ENCODE peak calls at places on chromosomes 6 and 20, in seven cellular contexts. X is dorsolateral prefrontal cortex, O is aorta, G is lower leg skin, C is PC-3, Q is astrocyte of the spinal cord, I is AG10803. N is an unnamed sample.
A peak's percentile ranks its signal among the peaks of the same experiment; 100 is the strongest.

GRCh38 chr20:4009305-4009704 is 6.1 kb downstream of the RNF24 start:
- DNase-seq in O (no peak), X (no peak), C (no peak), I (no peak), G (no peak), Q (no peak), N (no peak)

GRCh38 chr6:1767481-1768246 is 157.9 kb downstream of the FOXC1 start:
- DNase-seq in O (no peak), X (no peak), C (peak; percentile 68), I (peak; percentile 85), G (peak; percentile 54), Q (no peak), N (peak; percentile 75)

GRCh38 chr20:4613718-4614620 is 107.7 kb upstream of the PRND start:
- DNase-seq in I (peak; percentile 68), C (peak; percentile 79), G (peak; percentile 60), O (peak; percentile 69), X (peak; percentile 71), Q (peak; percentile 73), N (no peak)

GRCh38 chr6:46370622-46371021 is 120.6 kb downstream of the RCAN2 start:
- DNase-seq in G (no peak), Q (no peak), O (no peak), I (no peak), X (no peak), C (peak; percentile 11), N (no peak)

GRCh38 chr6:118917550-118918321 is 17.2 kb downstream of the MCM9 start:
- DNase-seq in I (no peak), G (no peak), C (no peak), O (no peak), Q (no peak), X (no peak), N (no peak)

GRCh38 chr6:68653074-68653705 is 18.1 kb downstream of the ADGRB3 start:
- DNase-seq in C (no peak), I (no peak), G (no peak), Q (no peak), O (no peak), X (no peak), N (no peak)

GRCh38 chr6:43101497-43101896 is 25.4 kb downstream of the PTK7 start:
- DNase-seq in C (no peak), I (peak; percentile 58), Q (no peak), G (no peak), X (no peak), O (no peak), N (no peak)

GRCh38 chr6:9139762-9140161 is 704.4 kb upstream of the SLC35B3 start:
- DNase-seq in O (no peak), I (peak; percentile 81), G (no peak), X (no peak), C (peak; percentile 91), Q (peak; percentile 58), N (no peak)

GRCh38 chr6:91812596-91813274 is 1225.9 kb upstream of the MAP3K7 start:
- DNase-seq in X (no peak), Q (no peak), G (no peak), I (no peak), O (no peak), C (no peak), N (no peak)

GRCh38 chr20:62815066-62815991 is 1.5 kb upstream of the COL9A3 start:
- DNase-seq in O (no peak), I (no peak), G (no peak), C (peak; percentile 69), Q (no peak), X (no peak), N (no peak)

GRCh38 chr20:13221673-13222318 is 722 bp downstream of the ISM1 start:
- DNase-seq in O (peak; percentile 58), X (no peak), I (peak; percentile 51), G (no peak), Q (peak; percentile 63), C (peak; percentile 67), N (peak; percentile 72)

GRCh38 chr20:36756482-36756881 is 10.6 kb upstream of the NDRG3 start:
- DNase-seq in Q (no peak), I (no peak), X (no peak), G (no peak), O (no peak), C (no peak), N (no peak)

GRCh38 chr6:13273931-13274706 is 54.2 kb downstream of the TBC1D7 start:
- DNase-seq in X (no peak), C (no peak), Q (no peak), I (no peak), O (peak; percentile 73), G (peak; percentile 28), N (peak; percentile 38)

GRCh38 chr20:48459729-48460395 is 367.9 kb downstream of the PREX1 start:
- DNase-seq in O (no peak), X (no peak), Q (no peak), C (no peak), I (no peak), G (no peak), N (peak; percentile 34)

GRCh38 chr6:21102624-21103023 is 490.9 kb upstream of the SOX4 start:
- DNase-seq in O (no peak), C (peak; percentile 9), X (no peak), Q (no peak), G (no peak), I (no peak), N (no peak)

GRCh38 chr6:33091957-33092356 is 16.2 kb downstream of the HLA-DPB1 start:
- DNase-seq in X (no peak), I (no peak), G (no peak), O (peak; percentile 63), C (peak; percentile 9), Q (no peak), N (no peak)

GRCh38 chr20:15036938-15037337 is 699.5 kb upstream of the FLRT3 start:
- DNase-seq in O (no peak), X (no peak), C (no peak), G (no peak), I (no peak), Q (no peak), N (no peak)

GRCh38 chr6:28587011-28587745 is 61.5 kb downstream of the GPX5 start:
- DNase-seq in X (no peak), G (no peak), Q (peak; percentile 61), C (peak; percentile 85), O (no peak), I (no peak), N (no peak)

GRCh38 chr6:28586273-28586672 is 60.6 kb downstream of the GPX5 start:
- DNase-seq in I (no peak), G (no peak), X (no peak), Q (no peak), O (no peak), C (peak; percentile 45), N (no peak)

GRCh38 chr6:28587746-28588075 is 62.0 kb downstream of the GPX5 start:
- DNase-seq in X (no peak), O (no peak), C (no peak), I (no peak), G (no peak), Q (no peak), N (no peak)

GRCh38 chr6:28589952-28590340 is 64.3 kb downstream of the GPX5 start:
- DNase-seq in X (no peak), G (no peak), Q (no peak), I (no peak), C (no peak), O (no peak), N (no peak)

DNA sequence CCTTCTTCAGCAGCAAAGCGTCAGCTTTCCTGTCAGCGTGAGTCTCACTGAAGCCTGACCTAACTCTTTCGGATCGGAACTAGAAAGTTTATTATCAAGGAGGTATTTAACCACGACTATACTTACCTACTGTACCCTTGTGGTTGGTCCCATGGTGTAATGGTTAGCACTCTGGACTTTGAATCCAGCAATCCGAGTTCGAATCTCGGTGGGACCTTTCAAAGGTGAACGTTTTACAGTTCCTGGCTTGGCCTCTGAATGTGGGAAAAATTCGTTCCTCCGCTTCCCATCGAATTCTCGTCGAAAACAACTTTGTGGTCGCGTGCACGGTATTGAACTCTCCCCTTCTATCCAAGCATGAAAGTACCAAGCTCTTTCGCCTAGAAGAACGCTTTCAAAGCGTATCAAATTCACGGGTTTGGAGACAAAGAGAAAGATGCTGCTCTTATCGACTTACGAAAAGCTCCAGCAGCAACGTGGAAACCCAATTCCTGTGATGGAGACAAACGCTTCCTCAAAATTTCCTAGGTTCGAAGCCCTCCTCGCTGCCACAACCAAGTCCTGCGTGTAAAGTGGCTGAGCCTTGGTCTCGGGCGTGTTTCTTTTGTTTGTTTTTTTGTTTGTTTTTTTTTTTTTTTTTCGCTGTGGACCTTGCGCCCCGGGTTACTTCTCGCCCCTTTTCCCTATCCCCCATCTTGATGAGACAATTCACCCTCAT is 63.7 kb downstream of the GPX5 start:
- DNase-seq in G (no peak), I (peak; percentile 88), X (no peak), O (no peak), C (peak; percentile 23), Q (peak; percentile 93), N (no peak)
- H3K4me3 ChIP-seq in G (no peak overlapping the region), I (peak overlapping the region; percentile 29), X (peak overlapping the region; percentile 19), O (no peak overlapping the region), C (no peak overlapping the region), Q (peak overlapping the region; percentile 41), N (peak overlapping the region; percentile 9)

GRCh38 chr20:22762576-22763256 is 178.3 kb upstream of the FOXA2 start:
- DNase-seq in X (no peak), C (no peak), G (peak; percentile 39), O (no peak), I (no peak), Q (no peak), N (no peak)
- H3K4me3 ChIP-seq in X (no peak overlapping the region), C (no peak overlapping the region), G (no peak overlapping the region), O (no peak overlapping the region), I (no peak overlapping the region), Q (no peak overlapping the region), N (peak overlapping the region; percentile 42)

DNA sequence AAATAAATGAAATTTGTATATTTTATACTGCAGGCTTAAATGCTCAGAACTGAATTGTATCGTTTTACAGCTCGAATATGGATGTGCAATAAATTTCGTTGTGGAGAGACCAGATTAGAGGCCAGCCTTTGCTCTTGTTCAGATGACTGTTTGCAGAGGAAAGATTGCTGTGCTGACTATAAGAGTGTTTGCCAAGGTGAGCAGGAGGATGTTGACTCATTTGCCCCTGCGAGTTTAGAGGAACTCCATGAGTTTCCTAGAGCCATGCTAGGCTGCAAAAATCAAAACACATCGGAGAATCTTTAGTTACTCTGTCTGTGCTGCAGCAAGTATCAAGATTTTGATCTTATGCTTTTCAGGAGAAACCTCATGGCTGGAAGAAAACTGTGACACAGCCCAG is 15.4 kb downstream of the ENPP3 start:
- DNase-seq in I (no peak), X (no peak), G (no peak), O (no peak), Q (peak; percentile 14), C (peak; percentile 83), N (no peak)
- H3K4me3 ChIP-seq in I (no peak overlapping the region), X (no peak overlapping the region), G (no peak overlapping the region), O (no peak overlapping the region), Q (no peak overlapping the region), C (peak overlapping the region; percentile 50), N (no peak overlapping the region)

GRCh38 chr20:57267158-57267821 is 849 bp upstream of the BMP7 start:
- DNase-seq in I (no peak), C (no peak), Q (no peak), G (no peak), X (no peak), O (no peak), N (no peak)

GRCh38 chr20:57265649-57266250 is 691 bp downstream of the BMP7 start:
- DNase-seq in Q (no peak), C (no peak), I (no peak), O (no peak), G (no peak), X (no peak), N (no peak)

GRCh38 chr20:57268399-57269076 is 2.1 kb upstream of the BMP7 start:
- DNase-seq in Q (no peak), O (no peak), C (no peak), X (no peak), G (no peak), I (no peak), N (no peak)

GRCh38 chr20:57264908-57265648 is 1.4 kb downstream of the BMP7 start:
- DNase-seq in O (no peak), Q (no peak), C (no peak), I (no peak), X (no peak), G (no peak), N (no peak)

GRCh38 chr20:57266251-57267157 is at the start of gene BMP7:
- DNase-seq in I (no peak), C (no peak), G (no peak), X (peak; percentile 32), O (no peak), Q (peak; percentile 5), N (no peak)
- H3K4me3 ChIP-seq in I (no peak within 1 kb of the TSS), C (no peak within 1 kb of the TSS), G (peak within 1 kb of the TSS; percentile 23), X (peak within 1 kb of the TSS; percentile 61), O (no peak within 1 kb of the TSS), Q (no peak within 1 kb of the TSS), N (no peak within 1 kb of the TSS)

N was measured in tibial artery.